ENCODE peak calls at places on chromosomes 12 and 14, in six cellular contexts. N, Y, C, G, W and P are unnamed samples.
A peak's percentile ranks its signal among the peaks of the same experiment; 100 is the strongest.

GRCh38 chr12:96710127-96710745 is 196.8 kb upstream of the NEDD1 start:
- DNase-seq in N (no peak), Y (no peak), C (peak; percentile 63), G (no peak), W (peak; percentile 67), P (no peak)

GRCh38 chr14:61253064-61253753 is 27.9 kb downstream of the TMEM30B start:
- DNase-seq in N (no peak), Y (no peak), C (peak; percentile 21), G (no peak), W (no peak), P (no peak)

GRCh38 chr12:400828-401227 is 616 bp upstream of the CCDC77 start:
- DNase-seq in N (no peak), Y (no peak), C (no peak), G (no peak), W (no peak), P (no peak)

GRCh38 chr12:53174881-53175491 is 5.5 kb upstream of the ZNF740 start:
- DNase-seq in N (no peak), Y (peak; percentile 35), C (peak; percentile 67), G (peak; percentile 67), W (peak; percentile 95), P (no peak)

GRCh38 chr14:79730911-79731310 is 480.4 kb downstream of the DIO2 start:
- DNase-seq in N (no peak), Y (no peak), C (no peak), G (no peak), W (no peak), P (peak; percentile 39)

GRCh38 chr14:44422699-44423098 is 84.4 kb downstream of the FSCB start:
- DNase-seq in N (no peak), Y (no peak), C (no peak), G (no peak), W (no peak), P (no peak)

GRCh38 chr12:67370979-67371378 is 101.8 kb downstream of the CAND1 start:
- DNase-seq in N (no peak), Y (no peak), C (no peak), G (peak; percentile 34), W (no peak), P (no peak)

GRCh38 chr12:64631197-64631596 is 20.9 kb downstream of the RASSF3 start:
- DNase-seq in N (no peak), Y (no peak), C (no peak), G (no peak), W (no peak), P (no peak)

GRCh38 chr12:84077692-84078091 is 834.9 kb downstream of the SLC6A15 start:
- DNase-seq in N (no peak), Y (peak; percentile 19), C (no peak), G (peak; percentile 17), W (no peak), P (no peak)

GRCh38 chr14:77491056-77491455 is 7.6 kb downstream of the ISM2 start:
- DNase-seq in N (no peak), Y (no peak), C (no peak), G (no peak), W (no peak), P (no peak)

GRCh38 chr14:83071888-83072501 is 1538.3 kb upstream of the SEL1L start:
- DNase-seq in N (no peak), Y (peak; percentile 22), C (peak; percentile 50), G (peak; percentile 5), W (peak; percentile 73), P (no peak)

GRCh38 chr12:26097046-26097878 is 27.6 kb downstream of the BHLHE41 start:
- DNase-seq in N (peak; percentile 53), Y (peak; percentile 81), C (peak; percentile 93), G (peak; percentile 88), W (peak; percentile 84), P (peak; percentile 63)

GRCh38 chr12:23929906-23930305 is 19.6 kb downstream of the SOX5 start:
- DNase-seq in N (no peak), Y (peak; percentile 4), C (no peak), G (no peak), W (no peak), P (no peak)

GRCh38 chr12:24230061-24230460 is 280.6 kb upstream of the SOX5 start:
- DNase-seq in N (no peak), Y (no peak), C (no peak), G (no peak), W (peak; percentile 56), P (no peak)

GRCh38 chr14:91229743-91230200 is 14.7 kb downstream of the GPR68 start:
- DNase-seq in N (no peak), Y (no peak), C (peak; percentile 82), G (peak; percentile 66), W (no peak), P (peak; percentile 87)

GRCh38 chr14:91227183-91227628 is 17.3 kb downstream of the GPR68 start:
- DNase-seq in N (no peak), Y (no peak), C (no peak), G (no peak), W (no peak), P (peak; percentile 41)

GRCh38 chr12:117760990-117761389 is 207.8 kb downstream of the KSR2 start:
- DNase-seq in N (no peak), Y (no peak), C (no peak), G (no peak), W (no peak), P (no peak)

GRCh38 chr14:64704743-64705405 is 650 bp downstream of the PLEKHG3 start:
- DNase-seq in N (no peak), Y (no peak), C (no peak), G (peak; percentile 55), W (no peak), P (no peak)

GRCh38 chr14:104799657-104800599 is 973 bp upstream of the ZBTB42 start:
- DNase-seq in N (no peak), Y (peak; percentile 78), C (peak; percentile 77), G (peak; percentile 78), W (peak; percentile 86), P (peak; percentile 85)

GRCh38 chr14:104800600-104801283 is at the start of gene ZBTB42:
- DNase-seq in N (no peak), Y (peak; percentile 39), C (peak; percentile 91), G (peak; percentile 70), W (peak; percentile 74), P (peak; percentile 78)

GRCh38 chr14:104798300-104799238 is 2.3 kb upstream of the ZBTB42 start:
- DNase-seq in N (no peak), Y (no peak), C (no peak), G (no peak), W (no peak), P (no peak)

GRCh38 chr14:104797112-104798044 is 1.8 kb upstream of the AKT1 start:
- DNase-seq in N (no peak), Y (no peak), C (no peak), G (no peak), W (peak; percentile 46), P (no peak)

GRCh38 chr14:104799239-104799599 is 1.7 kb upstream of the ZBTB42 start:
- DNase-seq in N (no peak), Y (no peak), C (peak; percentile 2), G (no peak), W (no peak), P (no peak)
- TF ChIP-seq EZH2 in N (no peak), Y (no peak), C (no peak), G (no peak), W (no peak), P (no peak)

GRCh38 chr12:51392556-51393237 is 1.5 kb upstream of the GALNT6 start:
- DNase-seq in N (no peak), Y (peak; percentile 66), C (no peak), G (peak; percentile 83), W (peak; percentile 87), P (peak; percentile 72)
- H2AFZ ChIP-seq in N (peak overlapping the region; percentile 11), Y (no peak overlapping the region), C (no peak overlapping the region), G (peak overlapping the region; percentile 87), W (no peak overlapping the region), P (peak overlapping the region; percentile 30)

DNA sequence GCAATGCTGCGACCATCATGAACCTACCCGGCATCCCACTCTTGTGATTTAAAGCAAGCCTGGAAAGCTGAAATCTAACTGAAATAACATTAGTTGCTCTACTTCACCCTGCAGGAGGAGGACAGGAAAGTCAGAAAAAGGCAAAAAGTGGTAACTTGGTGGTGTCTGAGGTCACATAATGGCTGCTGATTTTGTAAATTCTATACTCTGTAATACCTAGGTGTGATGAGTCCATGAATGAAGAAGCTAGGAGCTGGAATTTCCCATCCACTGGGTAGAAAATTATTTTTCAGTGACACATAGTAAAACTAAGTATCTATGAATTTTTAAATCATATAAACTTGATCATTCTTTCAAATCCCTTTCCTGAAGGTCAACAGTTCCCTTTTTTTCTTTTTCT is 183.8 kb downstream of the FOXN3 start:
- DNase-seq in N (no peak), Y (no peak), C (no peak), G (no peak), W (no peak), P (no peak)
- H3K4me2 ChIP-seq in N (no peak overlapping the region), Y (no peak overlapping the region), C (no peak overlapping the region), G (no peak overlapping the region), W (no peak overlapping the region), P (no peak overlapping the region)

GRCh38 chr14:36515896-36516718 is 3.9 kb downstream of the NKX2-1 start:
- DNase-seq in N (no peak), Y (no peak), C (no peak), G (no peak), W (no peak), P (no peak)
- TF ChIP-seq EZH2 in N (no peak), Y (no peak), C (no peak), G (no peak), W (peak; percentile 97), P (no peak)

GRCh38 chr14:58607131-58607531 is 30.6 kb upstream of the DACT1 start:
- DNase-seq in N (no peak), Y (no peak), C (no peak), G (no peak), W (no peak), P (no peak)
- H2AFZ ChIP-seq in N (no peak overlapping the region), Y (no peak overlapping the region), C (no peak overlapping the region), G (no peak overlapping the region), W (peak overlapping the region; percentile 61), P (no peak overlapping the region)

GRCh38 chr12:103373088-103373523 is 122.7 kb downstream of the C12orf42 start:
- DNase-seq in N (no peak), Y (no peak), C (no peak), G (no peak), W (no peak), P (no peak)
- H3K4me2 ChIP-seq in N (no peak overlapping the region), Y (no peak overlapping the region), C (no peak overlapping the region), G (no peak overlapping the region), W (no peak overlapping the region), P (no peak overlapping the region)

DNA sequence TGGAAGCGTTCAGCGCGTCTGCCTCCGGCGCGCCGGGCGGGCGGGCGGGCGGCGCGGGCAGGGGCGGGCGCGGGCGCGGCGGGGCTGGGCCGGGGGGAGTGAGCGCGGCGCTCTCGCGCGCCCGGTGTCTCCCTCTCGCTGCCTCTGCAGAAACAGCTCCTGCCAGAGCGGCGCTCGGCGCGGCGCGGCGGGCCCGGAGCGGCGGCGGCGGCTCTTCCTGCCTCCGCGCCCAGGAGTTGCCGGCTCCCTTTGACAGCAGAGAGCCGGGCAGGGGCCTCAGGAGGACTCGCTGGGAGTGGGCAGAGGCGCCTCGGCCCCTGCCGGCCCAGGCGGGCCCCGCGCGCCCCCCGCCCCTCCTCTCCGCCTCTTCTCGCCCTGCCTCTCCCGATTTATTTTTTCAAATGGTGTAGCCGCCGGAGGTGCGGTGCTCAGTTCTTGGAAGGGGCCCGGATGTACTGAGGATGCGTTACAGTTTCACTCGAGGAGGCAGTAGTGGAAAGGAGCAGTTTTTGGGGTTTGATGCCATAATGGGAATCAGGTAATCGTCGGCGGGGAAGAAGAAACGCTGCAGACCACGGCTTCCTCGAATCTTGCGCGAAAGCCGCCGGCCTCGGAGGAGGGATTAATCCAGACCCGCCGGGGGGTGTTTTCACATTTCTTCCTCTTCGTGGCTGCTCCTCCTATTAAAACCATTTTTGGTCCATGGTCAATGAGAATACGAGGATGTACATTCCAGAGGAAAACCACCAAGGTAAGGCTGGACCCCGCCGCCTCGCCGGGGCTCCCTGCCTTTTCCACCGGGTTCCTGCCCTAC is at the start of gene CACNA1C:
- DNase-seq in N (no peak), Y (peak; percentile 59), C (no peak), G (peak; percentile 87), W (peak; percentile 71), P (peak; percentile 63)
- TF ChIP-seq EZH2 in N (no peak), Y (no peak), C (peak; percentile 82), G (no peak), W (peak; percentile 80), P (peak; percentile 97)